ENCODE peak calls at places on chromosome 17, in eight cellular contexts. V is T-helper 1 cell; I is fibroblast of the aortic adventitia; W is left ventricle myocardium inferior; K is thoracic aorta; F is KG1; C is NCI-H1092 treated with DMSO at 0.1 percent for 48 hours; Q is stimulated activated CD4-positive, alpha-beta T cell treated with anti-CD3 and anti-CD28 coated beads, Interleukin-4, amount 100 ng/mL, for 1 hour. U is an unnamed sample.

GRCh38 chr17:15143524-15143923 is 121.6 kb downstream of the PMP22 start:
- DNase-seq in V (no peak), I (no peak), W (no peak), K (no peak), F (no peak), C (no peak), Q (no peak), U (no peak)

GRCh38 chr17:75130632-75131277 is 787 bp downstream of the NT5C start:
- DNase-seq in V (peak), I (peak), W (peak), K (no peak), F (peak), C (peak), Q (peak), U (no peak)

GRCh38 chr17:35742896-35743477 is 10.1 kb downstream of the GAS2L2 start:
- DNase-seq in V (no peak), I (no peak), W (no peak), K (no peak), F (no peak), C (no peak), Q (no peak), U (no peak)

GRCh38 chr17:68511671-68512246 is 471 bp upstream of the PRKAR1A start:
- DNase-seq in V (peak), I (peak), W (peak), K (no peak), F (no peak), C (peak), Q (peak), U (peak)

GRCh38 chr17:14427914-14428639 is 127.2 kb downstream of the HS3ST3B1 start:
- DNase-seq in V (peak), I (no peak), W (no peak), K (no peak), F (no peak), C (no peak), Q (peak), U (no peak)

GRCh38 chr17:41308251-41308917 is 725 bp downstream of the KRTAP16-1 start:
- DNase-seq in V (peak), I (no peak), W (peak), K (no peak), F (peak), C (peak), Q (peak), U (peak)

GRCh38 chr17:57338257-57338919 is 82.1 kb downstream of the MSI2 start:
- DNase-seq in V (no peak), I (no peak), W (no peak), K (no peak), F (peak), C (no peak), Q (no peak), U (no peak)

GRCh38 chr17:49910094-49910857 is 58.7 kb upstream of the DLX4 start:
- DNase-seq in V (peak), I (no peak), W (no peak), K (no peak), F (no peak), C (no peak), Q (peak), U (no peak)

GRCh38 chr17:64165347-64165746 is 35.4 kb upstream of the ERN1 start:
- DNase-seq in V (no peak), I (no peak), W (no peak), K (no peak), F (no peak), C (no peak), Q (no peak), U (no peak)

GRCh38 chr17:17057057-17057551 is 14.8 kb downstream of the MPRIP start:
- DNase-seq in V (no peak), I (no peak), W (no peak), K (no peak), F (no peak), C (no peak), Q (no peak), U (no peak)

GRCh38 chr17:1055751-1056645 is 59.1 kb downstream of the TIMM22 start:
- DNase-seq in V (no peak), I (peak), W (peak), K (no peak), F (no peak), C (peak), Q (peak), U (peak)

GRCh38 chr17:17565471-17566365 is 25.8 kb downstream of the PEMT start:
- DNase-seq in V (no peak), I (peak), W (no peak), K (no peak), F (no peak), C (no peak), Q (no peak), U (no peak)

GRCh38 chr17:41417576-41418015 is 6.8 kb downstream of the KRT37 start:
- DNase-seq in V (no peak), I (no peak), W (no peak), K (no peak), F (no peak), C (no peak), Q (no peak), U (no peak)

GRCh38 chr17:77424585-77425344 is 284.0 kb downstream of the SEC14L1 start:
- DNase-seq in V (no peak), I (peak), W (peak), K (no peak), F (no peak), C (peak), Q (no peak), U (peak)

GRCh38 chr17:64998436-64999190 is 57.9 kb downstream of the GNA13 start:
- DNase-seq in V (no peak), I (no peak), W (no peak), K (no peak), F (no peak), C (no peak), Q (no peak), U (no peak)

GRCh38 chr17:61408151-61409041 is 8.8 kb downstream of the TBX2 start:
- DNase-seq in V (no peak), I (no peak), W (no peak), K (no peak), F (no peak), C (no peak), Q (no peak), U (peak)

GRCh38 chr17:51355314-51356083 is 95.2 kb downstream of the UTP18 start:
- DNase-seq in V (no peak), I (peak), W (no peak), K (no peak), F (no peak), C (no peak), Q (no peak), U (no peak)

GRCh38 chr17:21756856-21757619 is 64.7 kb downstream of the KCNJ18 start:
- DNase-seq in V (no peak), I (no peak), W (no peak), K (no peak), F (no peak), C (no peak), Q (no peak), U (no peak)